ENCODE peak calls at places on chromosomes 3 and 15, in five cellular contexts. R, H, M, G and F are unnamed samples.

GRCh38 chr3:194867270-194867983 is 181.7 kb downstream of the FAM43A start:
- DNase-seq in G (no peak), H (no peak), R (no peak), M (no peak), F (no peak)

GRCh38 chr15:71366926-71367325 is 251.7 kb downstream of the THSD4 start:
- DNase-seq in G (no peak), M (no peak), R (no peak), H (no peak), F (no peak)

GRCh38 chr3:188869628-188870027 is 302.1 kb upstream of the TPRG1 start:
- DNase-seq in G (no peak), H (no peak), M (no peak), R (no peak), F (no peak)

GRCh38 chr15:41394924-41395323 is 7.4 kb downstream of the NDUFAF1 start:
- DNase-seq in R (no peak), G (no peak), M (no peak), H (no peak), F (no peak)

GRCh38 chr3:179811321-179812095 is 158.7 kb downstream of the USP13 start:
- DNase-seq in H (no peak), R (peak), G (no peak), M (no peak), F (no peak)

GRCh38 chr3:135106445-135106844 is 311.4 kb downstream of the EPHB1 start:
- DNase-seq in H (no peak), G (no peak), M (no peak), R (no peak), F (no peak)

GRCh38 chr3:44477312-44478030 is at the start of gene ZNF445:
- DNase-seq in H (peak), R (peak), M (peak), G (peak), F (no peak)

GRCh38 chr15:57527382-57528091 is 64.2 kb upstream of the MYZAP start:
- DNase-seq in M (no peak), R (peak), G (peak), H (no peak), F (peak)

GRCh38 chr3:189071452-189071851 is 100.3 kb upstream of the TPRG1 start:
- DNase-seq in M (no peak), H (no peak), G (no peak), R (no peak), F (no peak)

GRCh38 chr3:25592510-25592968 is 72.2 kb downstream of the TOP2B start:
- DNase-seq in R (peak), H (no peak), G (peak), M (no peak), F (no peak)

GRCh38 chr15:52527898-52528464 is 699 bp downstream of the MYO5A start:
- DNase-seq in G (no peak), M (peak), R (peak), H (peak), F (no peak)

GRCh38 chr3:132317229-132317948 is at the start of gene ACP3:
- DNase-seq in G (no peak), H (no peak), R (peak), M (no peak), F (no peak)

GRCh38 chr3:43995078-43995928 is 246.4 kb upstream of the TOPAZ1 start:
- DNase-seq in H (no peak), M (no peak), R (no peak), G (no peak), F (no peak)

GRCh38 chr15:70088427-70088826 is 9.3 kb downstream of the TLE3 start:
- DNase-seq in G (no peak), M (no peak), H (no peak), R (no peak), F (no peak)

GRCh38 chr3:169512991-169513390 is 150.5 kb downstream of the MECOM start:
- DNase-seq in R (no peak), H (no peak), M (no peak), G (no peak), F (no peak)
- H3K27ac ChIP-seq in R (no peak), H (no peak), M (no peak), G (no peak), F (no peak)

GRCh38 chr15:62592920-62593319 is 427.8 kb upstream of the C2CD4B start:
- DNase-seq in R (no peak), M (no peak), G (no peak), H (no peak), F (no peak)

GRCh38 chr15:62588930-62589655 is 424.0 kb upstream of the C2CD4B start:
- DNase-seq in H (no peak), G (no peak), M (no peak), R (no peak), F (no peak)

GRCh38 chr15:62594017-62594416 is 428.9 kb upstream of the C2CD4B start:
- DNase-seq in M (no peak), H (no peak), R (no peak), G (no peak), F (no peak)

GRCh38 chr15:62591842-62592838 is 427.1 kb upstream of the C2CD4B start:
- DNase-seq in R (no peak), G (no peak), H (no peak), M (no peak), F (no peak)
- H3K27ac ChIP-seq in R (no peak), G (no peak), H (no peak), M (no peak), F (no peak)

DNA sequence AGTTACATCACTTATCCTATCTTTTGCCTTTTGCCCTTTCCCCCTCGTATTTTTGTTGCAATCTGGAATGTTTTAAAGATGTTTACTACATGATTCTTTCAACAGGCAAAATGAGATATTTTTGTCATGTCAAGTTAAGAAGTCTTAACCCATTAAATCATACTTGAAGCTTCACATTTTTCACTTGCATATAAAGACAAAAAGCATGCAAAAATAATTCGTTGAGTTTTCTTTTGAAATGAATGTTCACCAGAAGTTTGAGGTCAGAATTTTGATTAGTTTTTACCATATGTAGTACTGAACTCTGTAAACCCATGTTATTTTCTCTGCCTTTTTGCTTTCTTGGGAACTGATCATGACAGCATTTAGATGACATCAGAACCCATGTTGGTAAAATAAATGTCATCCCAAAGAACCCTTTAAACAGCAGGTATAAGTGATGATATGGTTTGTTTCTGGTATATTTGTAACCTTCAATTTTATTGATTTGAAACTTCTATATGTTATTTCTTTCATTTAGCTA is 188.5 kb downstream of the GHSR start:
- DNase-seq in R (no peak), H (no peak), G (no peak), M (no peak), F (no peak)
- H3K27ac ChIP-seq in R (no peak), H (no peak), G (peak), M (no peak), F (peak)

DNA sequence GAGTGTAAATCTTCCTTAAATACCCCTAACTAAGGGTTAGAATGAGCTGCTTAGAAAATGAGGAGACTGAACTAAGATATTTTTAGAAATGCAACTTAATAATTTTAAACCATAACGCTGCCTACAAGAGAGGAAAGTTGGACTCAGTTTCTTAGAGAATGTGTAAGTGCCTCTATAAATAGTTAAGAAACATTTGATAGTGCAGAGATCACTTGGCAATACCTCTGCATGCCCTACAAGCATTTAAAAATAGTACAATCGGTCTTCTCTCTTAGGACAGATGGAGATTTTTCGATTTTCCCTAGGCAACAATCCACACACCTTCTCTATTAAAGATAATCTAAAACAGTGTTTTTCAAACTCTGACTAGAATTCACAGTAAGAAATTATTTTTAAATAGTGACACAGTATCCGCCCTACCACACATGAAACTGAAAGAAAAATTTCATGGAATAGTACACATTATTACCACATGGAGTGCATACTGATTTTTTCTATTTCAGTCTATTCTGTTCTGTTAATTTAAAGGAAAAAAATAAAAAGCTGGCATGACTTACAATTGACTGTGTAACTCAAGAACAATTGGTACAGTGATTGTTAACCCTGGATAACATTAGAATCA is 83.2 kb downstream of the GADL1 start:
- DNase-seq in R (no peak), H (no peak), G (no peak), M (no peak), F (no peak)
- H3K27ac ChIP-seq in R (no peak), H (no peak), G (no peak), M (no peak), F (no peak)